ENCODE peak calls at places on chromosome 18, in four cellular contexts. One of them, this sample, is unnamed.

GRCh38 chr18:73848656-73849055 is 299.0 kb downstream of the FBXO15 start:
- DNase-seq in K562: no peak
- DNase-seq in HepG2: no peak
- DNase-seq in GM12878: no peak
- DNase-seq in this sample: no peak

GRCh38 chr18:80202264-80202998 is 44.9 kb downstream of the PARD6G start:
- DNase-seq in K562: no peak
- DNase-seq in HepG2: no peak
- DNase-seq in GM12878: peak
- DNase-seq in this sample: no peak

GRCh38 chr18:57438669-57439616 is 3.8 kb downstream of the ONECUT2 start:
- DNase-seq in K562: no peak
- DNase-seq in HepG2: no peak
- DNase-seq in GM12878: no peak
- DNase-seq in this sample: no peak

GRCh38 chr18:26133652-26134051 is at the start of gene PSMA8:
- DNase-seq in K562: no peak
- DNase-seq in HepG2: no peak
- DNase-seq in GM12878: no peak
- DNase-seq in this sample: peak

GRCh38 chr18:12422936-12423335 is 15.2 kb downstream of the PRELID3A start:
- DNase-seq in K562: no peak
- DNase-seq in HepG2: peak
- DNase-seq in GM12878: no peak
- DNase-seq in this sample: peak

GRCh38 chr18:22191346-22191710 is 21.9 kb downstream of the GATA6 start:
- DNase-seq in K562: no peak
- DNase-seq in HepG2: no peak
- DNase-seq in GM12878: no peak
- DNase-seq in this sample: no peak

GRCh38 chr18:76923485-76924085 is 101.2 kb downstream of the ZNF236 start:
- DNase-seq in K562: peak
- DNase-seq in HepG2: peak
- DNase-seq in GM12878: no peak
- DNase-seq in this sample: peak

GRCh38 chr18:79123948-79124347 is 54.8 kb downstream of the ATP9B start:
- DNase-seq in K562: no peak
- DNase-seq in HepG2: no peak
- DNase-seq in GM12878: no peak
- DNase-seq in this sample: no peak

GRCh38 chr18:57436193-57436964 is 1.2 kb downstream of the ONECUT2 start:
- DNase-seq in K562: no peak
- DNase-seq in HepG2: no peak
- DNase-seq in GM12878: no peak
- DNase-seq in this sample: peak

GRCh38 chr18:23365602-23366001 is 87.5 kb upstream of the RIOK3 start:
- DNase-seq in K562: no peak
- DNase-seq in HepG2: no peak
- DNase-seq in GM12878: no peak
- DNase-seq in this sample: no peak

GRCh38 chr18:58953627-58954026 is 89.0 kb downstream of the ZNF532 start:
- DNase-seq in K562: no peak
- DNase-seq in HepG2: peak
- DNase-seq in GM12878: no peak
- DNase-seq in this sample: no peak

GRCh38 chr18:47601608-47602272 is 328.7 kb downstream of the SMAD2 start:
- DNase-seq in K562: no peak
- DNase-seq in HepG2: no peak
- DNase-seq in GM12878: no peak
- DNase-seq in this sample: no peak

GRCh38 chr18:9135912-9136314 is 668 bp upstream of the ANKRD12 start:
- DNase-seq in K562: peak
- DNase-seq in HepG2: peak
- DNase-seq in GM12878: no peak
- DNase-seq in this sample: peak

GRCh38 chr18:37684590-37684989 is 119.0 kb upstream of the CELF4 start:
- DNase-seq in K562: no peak
- DNase-seq in HepG2: no peak
- DNase-seq in GM12878: no peak
- DNase-seq in this sample: no peak

GRCh38 chr18:24426398-24427294 is at the start of gene IMPACT:
- DNase-seq in K562: peak
- DNase-seq in HepG2: peak
- DNase-seq in GM12878: no peak
- DNase-seq in this sample: peak

GRCh38 chr18:24428709-24429108 is 2.2 kb downstream of the IMPACT start:
- DNase-seq in K562: no peak
- DNase-seq in HepG2: no peak
- DNase-seq in GM12878: no peak
- DNase-seq in this sample: no peak

GRCh38 chr18:24426073-24426397 is 435 bp upstream of the IMPACT start:
- DNase-seq in K562: no peak
- DNase-seq in HepG2: no peak
- DNase-seq in GM12878: no peak
- DNase-seq in this sample: no peak

GRCh38 chr18:24429188-24429587 is 2.7 kb downstream of the IMPACT start:
- DNase-seq in K562: no peak
- DNase-seq in HepG2: no peak
- DNase-seq in GM12878: no peak
- DNase-seq in this sample: no peak

GRCh38 chr18:24427484-24427883 is 1.0 kb downstream of the IMPACT start:
- DNase-seq in K562: no peak
- DNase-seq in HepG2: no peak
- DNase-seq in GM12878: no peak
- DNase-seq in this sample: no peak
- TF ChIP-seq CREM in K562: no peak
- TF ChIP-seq CREM in HepG2: no peak
- TF ChIP-seq CREM in GM12878: no peak
- TF ChIP-seq CREM in this sample: no peak

DNA sequence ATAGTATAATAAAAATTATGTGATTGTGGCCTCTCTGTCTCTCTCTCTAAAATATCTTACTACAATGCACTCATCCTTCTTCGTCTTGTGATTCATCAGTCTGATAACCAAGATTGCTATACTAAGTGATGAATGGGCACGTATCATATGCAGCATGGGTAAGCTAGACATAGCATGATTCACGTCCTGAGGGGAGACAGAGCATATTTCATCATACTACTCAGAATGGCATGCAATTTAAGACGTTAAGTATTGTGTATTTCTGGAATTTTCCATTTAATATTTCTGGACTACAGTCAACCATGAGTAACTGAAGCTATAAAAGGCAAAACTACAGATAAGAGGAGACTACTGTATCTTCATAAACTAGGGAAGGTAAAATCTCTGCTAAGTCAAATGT is 97.0 kb upstream of the CD226 start:
- DNase-seq in K562: no peak
- DNase-seq in HepG2: no peak
- DNase-seq in GM12878: no peak
- DNase-seq in this sample: no peak
- TF ChIP-seq CREM in K562: no peak
- TF ChIP-seq CREM in HepG2: no peak
- TF ChIP-seq CREM in GM12878: no peak
- TF ChIP-seq CREM in this sample: no peak

DNA sequence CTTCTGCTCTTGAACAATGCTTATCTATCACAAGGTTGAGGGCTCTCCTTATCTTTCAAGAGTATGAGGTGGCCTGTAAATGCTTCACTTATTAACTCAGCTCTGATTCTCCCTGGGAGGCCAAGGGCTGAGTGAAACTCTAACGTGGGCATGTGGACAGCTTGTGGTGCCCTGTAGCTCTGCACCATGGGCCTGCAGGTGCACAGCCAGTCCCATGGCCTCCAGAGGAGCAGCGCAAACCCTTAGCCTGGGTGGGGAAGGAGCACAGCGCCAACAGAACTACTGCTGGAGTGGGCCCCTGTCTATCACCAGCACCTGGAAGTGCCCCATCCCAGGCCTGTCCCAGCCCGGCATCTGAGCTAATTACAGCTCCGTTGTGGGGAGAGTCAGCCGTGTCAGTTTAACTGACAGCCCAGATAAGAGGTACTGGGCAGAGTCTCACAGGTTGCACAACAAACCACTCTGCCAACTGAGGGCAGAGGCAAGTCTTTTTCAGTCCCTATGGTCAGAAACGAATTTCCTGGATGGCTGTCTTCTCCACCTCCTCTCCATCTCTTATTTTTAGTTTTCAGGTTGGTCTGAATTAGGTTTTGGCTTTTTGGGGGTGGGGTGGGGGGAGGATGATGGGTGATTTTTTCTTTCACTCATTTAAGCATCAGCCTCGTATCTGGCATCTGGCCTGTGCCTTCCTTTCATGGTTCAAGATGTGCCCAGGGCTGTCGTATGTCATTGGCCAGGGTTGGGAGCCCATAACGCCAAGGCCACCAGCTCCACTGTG is 219.5 kb downstream of the BCL2 start:
- DNase-seq in K562: no peak
- DNase-seq in HepG2: no peak
- DNase-seq in GM12878: peak
- DNase-seq in this sample: no peak
- TF ChIP-seq CREM in K562: no peak
- TF ChIP-seq CREM in HepG2: no peak
- TF ChIP-seq CREM in GM12878: no peak
- TF ChIP-seq CREM in this sample: no peak

GRCh38 chr18:2627821-2628276 is 27.7 kb upstream of the SMCHD1 start:
- DNase-seq in K562: no peak
- DNase-seq in HepG2: peak
- DNase-seq in GM12878: no peak
- DNase-seq in this sample: no peak
- TF ChIP-seq CREM in K562: peak
- TF ChIP-seq CREM in HepG2: no peak
- TF ChIP-seq CREM in GM12878: no peak
- TF ChIP-seq CREM in this sample: no peak

GRCh38 chr18:34261865-34262780 is 37.4 kb upstream of the NOL4 start:
- DNase-seq in K562: no peak
- DNase-seq in HepG2: no peak
- DNase-seq in GM12878: no peak
- DNase-seq in this sample: no peak
- TF ChIP-seq CREM in K562: no peak
- TF ChIP-seq CREM in HepG2: no peak
- TF ChIP-seq CREM in GM12878: no peak
- TF ChIP-seq CREM in this sample: no peak

DNA sequence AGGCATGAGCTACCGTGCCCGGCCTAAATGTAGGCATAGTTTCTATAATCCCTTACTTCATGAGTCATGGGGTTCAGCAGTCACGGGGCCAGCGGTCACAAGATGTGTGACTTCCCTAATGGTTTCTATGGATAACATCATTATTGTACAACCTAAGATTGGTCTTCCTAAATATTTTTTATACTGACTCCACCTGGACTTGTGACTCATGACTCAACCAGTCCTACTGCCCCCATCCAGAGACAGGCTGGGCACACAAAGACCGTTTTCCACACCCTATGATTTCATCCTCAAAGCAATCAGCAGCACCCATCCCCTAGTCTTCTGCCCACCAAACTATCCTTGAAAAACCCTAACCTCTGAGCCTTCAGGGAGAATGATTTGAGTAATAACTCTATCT is 15.9 kb downstream of the FAM210A start:
- DNase-seq in K562: no peak
- DNase-seq in HepG2: no peak
- DNase-seq in GM12878: no peak
- DNase-seq in this sample: no peak
- TF ChIP-seq CREM in K562: no peak
- TF ChIP-seq CREM in HepG2: no peak
- TF ChIP-seq CREM in GM12878: no peak
- TF ChIP-seq CREM in this sample: no peak

DNA sequence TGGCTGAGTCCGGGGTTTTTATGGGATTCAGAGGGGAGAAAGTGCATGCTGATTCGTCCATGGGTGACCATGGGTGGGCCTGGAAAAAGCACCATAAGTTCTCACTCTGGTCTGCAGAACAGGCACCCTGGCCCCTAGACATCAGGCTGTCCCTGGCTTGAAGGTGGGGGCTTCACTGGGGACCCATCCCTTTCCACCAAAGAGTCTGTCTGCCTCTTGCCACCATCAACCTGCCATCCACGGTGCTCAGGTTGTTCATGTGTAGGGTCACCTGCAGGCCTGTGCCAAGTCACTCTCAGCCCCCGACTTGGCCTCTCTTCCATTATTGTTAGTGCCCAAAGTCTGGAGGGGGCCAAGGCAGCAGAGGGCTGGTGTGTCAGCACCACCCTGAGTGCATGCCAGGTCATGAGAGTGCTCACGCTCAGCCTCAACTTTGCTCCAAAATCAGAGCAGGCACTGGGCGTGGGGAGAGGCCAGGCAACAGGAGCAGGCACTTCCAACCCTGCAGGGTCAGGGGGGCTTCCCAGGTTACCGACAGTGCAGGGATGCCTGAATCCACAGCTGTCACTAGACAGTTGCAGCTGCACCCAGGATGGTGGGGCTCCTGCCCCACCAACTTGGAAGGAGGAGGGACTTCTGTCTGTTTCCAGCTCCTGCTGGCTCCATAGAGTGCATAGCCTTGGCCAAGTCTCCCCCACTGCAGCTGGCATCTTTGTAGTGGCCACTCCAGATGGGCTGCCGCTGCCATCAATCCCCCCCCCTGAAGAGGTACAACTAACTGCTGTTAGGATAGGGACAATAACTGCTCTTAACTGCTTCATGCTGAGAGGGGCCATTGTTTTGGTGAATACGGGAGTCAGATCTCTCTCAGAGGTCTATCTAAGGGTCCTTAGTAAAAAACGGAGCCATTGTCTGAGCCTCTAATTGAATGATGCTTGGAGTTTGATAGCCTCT is 209.3 kb downstream of the AKAIN1 start:
- DNase-seq in K562: no peak
- DNase-seq in HepG2: no peak
- DNase-seq in GM12878: no peak
- DNase-seq in this sample: no peak
- TF ChIP-seq CREM in K562: no peak
- TF ChIP-seq CREM in HepG2: no peak
- TF ChIP-seq CREM in GM12878: no peak
- TF ChIP-seq CREM in this sample: no peak